ENCODE peak calls at places on chromosomes 12 and 14, in ten cellular contexts. B, K, O, W, D, A, T, Y, M and C are unnamed samples.

GRCh38 chr14:90140298-90140955 is 78.6 kb downstream of the KCNK13 start:
- DNase-seq in B (no peak), K (no peak), O (no peak), W (peak; percentile 23), D (no peak), A (no peak), T (no peak), Y (no peak), M (no peak), C (no peak)

GRCh38 chr12:57627504-57628279 is 5.3 kb downstream of the B4GALNT1 start:
- DNase-seq in B (peak; percentile 44), K (no peak), O (no peak), W (no peak), D (no peak), A (no peak), T (no peak), Y (no peak), M (no peak), C (no peak)

GRCh38 chr12:41850046-41850445 is 294.6 kb downstream of the GXYLT1 start:
- DNase-seq in B (no peak), K (no peak), O (no peak), W (no peak), D (no peak), A (no peak), T (no peak), Y (no peak), M (no peak), C (no peak)

GRCh38 chr12:52232233-52232915 is 669 bp upstream of the KRT7 start:
- DNase-seq in B (no peak), K (no peak), O (no peak), W (peak; percentile 28), D (no peak), A (no peak), T (no peak), Y (no peak), M (no peak), C (no peak)

GRCh38 chr12:71958457-71958856 is 19.8 kb downstream of the TPH2 start:
- DNase-seq in B (no peak), K (no peak), O (no peak), W (peak; percentile 25), D (no peak), A (no peak), T (no peak), Y (peak; percentile 37), M (no peak), C (no peak)

GRCh38 chr12:51773145-51773869 is 75.2 kb downstream of the FIGNL2 start:
- DNase-seq in B (no peak), K (no peak), O (no peak), W (no peak), D (peak; percentile 41), A (no peak), T (no peak), Y (no peak), M (no peak), C (no peak)

GRCh38 chr12:105221588-105222325 is 14.2 kb downstream of the APPL2 start:
- DNase-seq in B (no peak), K (no peak), O (no peak), W (no peak), D (no peak), A (no peak), T (no peak), Y (peak; percentile 93), M (no peak), C (no peak)

GRCh38 chr12:31008961-31009840 is 64.5 kb upstream of the DDX11 start:
- DNase-seq in B (no peak), K (no peak), O (no peak), W (no peak), D (no peak), A (no peak), T (no peak), Y (no peak), M (no peak), C (no peak)

GRCh38 chr12:113041560-113041959 is 15.0 kb upstream of the DTX1 start:
- DNase-seq in B (no peak), K (no peak), O (no peak), W (no peak), D (no peak), A (no peak), T (no peak), Y (no peak), M (no peak), C (no peak)

GRCh38 chr14:92785601-92786426 is 8.3 kb upstream of the GOLGA5 start:
- DNase-seq in B (no peak), K (peak; percentile 53), O (no peak), W (peak; percentile 73), D (peak; percentile 63), A (peak; percentile 36), T (no peak), Y (no peak), M (no peak), C (no peak)

GRCh38 chr14:90647469-90647868 is 168.8 kb downstream of the TTC7B start:
- DNase-seq in B (no peak), K (no peak), O (no peak), W (no peak), D (no peak), A (no peak), T (no peak), Y (no peak), M (no peak), C (no peak)

GRCh38 chr12:92234533-92234932 is 88.9 kb upstream of the BTG1 start:
- DNase-seq in B (no peak), K (no peak), O (no peak), W (no peak), D (no peak), A (no peak), T (peak; percentile 19), Y (no peak), M (no peak), C (no peak)

GRCh38 chr12:120167529-120168095 is 26.9 kb downstream of the GCN1 start:
- DNase-seq in B (no peak), K (no peak), O (no peak), W (no peak), D (no peak), A (no peak), T (no peak), Y (no peak), M (no peak), C (peak; percentile 70)

GRCh38 chr12:14514154-14514842 is 53.4 kb downstream of the PLBD1 start:
- DNase-seq in B (peak; percentile 57), K (no peak), O (no peak), W (peak; percentile 84), D (no peak), A (peak; percentile 74), T (no peak), Y (peak; percentile 45), M (no peak), C (no peak)